ENCODE peak calls at places on chromosomes 11 and 22, in eight cellular contexts. One of them, this sample, is unnamed.

GRCh38 chr22:44957267-44957905 is 52.4 kb downstream of the PHF21B start:
- DNase-seq in ovary: no peak
- DNase-seq in right lobe of liver: no peak
- DNase-seq in heart left ventricle: no peak
- DNase-seq in body of pancreas: no peak
- DNase-seq in thyroid gland: no peak
- DNase-seq in IMR-90: peak
- DNase-seq in transverse colon: no peak
- DNase-seq in this sample: no peak

GRCh38 chr22:42562282-42562681 is 8.5 kb downstream of the SERHL2 start:
- DNase-seq in ovary: peak
- DNase-seq in right lobe of liver: no peak
- DNase-seq in heart left ventricle: no peak
- DNase-seq in body of pancreas: no peak
- DNase-seq in thyroid gland: no peak
- DNase-seq in IMR-90: no peak
- DNase-seq in transverse colon: no peak
- DNase-seq in this sample: no peak

GRCh38 chr11:110069158-110069737 is 23.9 kb upstream of the ZC3H12C start:
- DNase-seq in ovary: no peak
- DNase-seq in right lobe of liver: peak
- DNase-seq in heart left ventricle: peak
- DNase-seq in body of pancreas: peak
- DNase-seq in thyroid gland: peak
- DNase-seq in IMR-90: peak
- DNase-seq in transverse colon: peak
- DNase-seq in this sample: peak

GRCh38 chr11:34358258-34358665 is 452 bp upstream of the ABTB2 start:
- DNase-seq in ovary: peak
- DNase-seq in right lobe of liver: peak
- DNase-seq in heart left ventricle: peak
- DNase-seq in body of pancreas: peak
- DNase-seq in thyroid gland: peak
- DNase-seq in IMR-90: peak
- DNase-seq in transverse colon: peak
- DNase-seq in this sample: peak

GRCh38 chr22:39943366-39943765 is 16.8 kb upstream of the TMA7B start:
- DNase-seq in ovary: no peak
- DNase-seq in right lobe of liver: no peak
- DNase-seq in heart left ventricle: no peak
- DNase-seq in body of pancreas: no peak
- DNase-seq in thyroid gland: no peak
- DNase-seq in IMR-90: no peak
- DNase-seq in transverse colon: no peak
- DNase-seq in this sample: no peak

GRCh38 chr11:134576721-134577171 is 164.7 kb upstream of the B3GAT1 start:
- DNase-seq in ovary: no peak
- DNase-seq in right lobe of liver: no peak
- DNase-seq in heart left ventricle: no peak
- DNase-seq in body of pancreas: no peak
- DNase-seq in thyroid gland: no peak
- DNase-seq in IMR-90: no peak
- DNase-seq in transverse colon: no peak
- DNase-seq in this sample: peak

GRCh38 chr11:71946144-71946571 is 17.3 kb downstream of the RNF121 start:
- DNase-seq in ovary: no peak
- DNase-seq in right lobe of liver: no peak
- DNase-seq in heart left ventricle: no peak
- DNase-seq in body of pancreas: no peak
- DNase-seq in thyroid gland: no peak
- DNase-seq in IMR-90: peak
- DNase-seq in transverse colon: no peak
- DNase-seq in this sample: no peak

GRCh38 chr22:37971475-37972434 is 12.6 kb downstream of the SOX10 start:
- DNase-seq in ovary: no peak
- DNase-seq in right lobe of liver: no peak
- DNase-seq in heart left ventricle: no peak
- DNase-seq in body of pancreas: no peak
- DNase-seq in thyroid gland: no peak
- DNase-seq in IMR-90: no peak
- DNase-seq in transverse colon: no peak
- DNase-seq in this sample: no peak

GRCh38 chr11:90775573-90776165 is 552.8 kb upstream of the CHORDC1 start:
- DNase-seq in ovary: no peak
- DNase-seq in right lobe of liver: no peak
- DNase-seq in heart left ventricle: no peak
- DNase-seq in body of pancreas: no peak
- DNase-seq in thyroid gland: no peak
- DNase-seq in IMR-90: no peak
- DNase-seq in transverse colon: no peak
- DNase-seq in this sample: no peak

GRCh38 chr22:43241699-43242386 is 54.9 kb upstream of the TTLL12 start:
- DNase-seq in ovary: no peak
- DNase-seq in right lobe of liver: no peak
- DNase-seq in heart left ventricle: no peak
- DNase-seq in body of pancreas: no peak
- DNase-seq in thyroid gland: no peak
- DNase-seq in IMR-90: no peak
- DNase-seq in transverse colon: no peak
- DNase-seq in this sample: no peak

GRCh38 chr11:58057481-58057880 is 26.7 kb downstream of the OR6Q1 start:
- DNase-seq in ovary: no peak
- DNase-seq in right lobe of liver: no peak
- DNase-seq in heart left ventricle: no peak
- DNase-seq in body of pancreas: no peak
- DNase-seq in thyroid gland: no peak
- DNase-seq in IMR-90: peak
- DNase-seq in transverse colon: no peak
- DNase-seq in this sample: no peak

GRCh38 chr11:70660059-70660888 is 261.9 kb downstream of the CTTN start:
- DNase-seq in ovary: no peak
- DNase-seq in right lobe of liver: no peak
- DNase-seq in heart left ventricle: no peak
- DNase-seq in body of pancreas: no peak
- DNase-seq in thyroid gland: no peak
- DNase-seq in IMR-90: no peak
- DNase-seq in transverse colon: no peak
- DNase-seq in this sample: no peak

GRCh38 chr11:70662691-70663098 is 264.4 kb downstream of the CTTN start:
- DNase-seq in ovary: no peak
- DNase-seq in right lobe of liver: no peak
- DNase-seq in heart left ventricle: no peak
- DNase-seq in body of pancreas: no peak
- DNase-seq in thyroid gland: no peak
- DNase-seq in IMR-90: no peak
- DNase-seq in transverse colon: no peak
- DNase-seq in this sample: no peak

GRCh38 chr11:70661763-70662501 is 263.6 kb downstream of the CTTN start:
- DNase-seq in ovary: no peak
- DNase-seq in right lobe of liver: no peak
- DNase-seq in heart left ventricle: no peak
- DNase-seq in body of pancreas: no peak
- DNase-seq in thyroid gland: no peak
- DNase-seq in IMR-90: peak
- DNase-seq in transverse colon: no peak
- DNase-seq in this sample: no peak

GRCh38 chr11:70663815-70664214 is 265.5 kb downstream of the CTTN start:
- DNase-seq in ovary: no peak
- DNase-seq in right lobe of liver: no peak
- DNase-seq in heart left ventricle: no peak
- DNase-seq in body of pancreas: no peak
- DNase-seq in thyroid gland: no peak
- DNase-seq in IMR-90: no peak
- DNase-seq in transverse colon: no peak
- DNase-seq in this sample: no peak

DNA sequence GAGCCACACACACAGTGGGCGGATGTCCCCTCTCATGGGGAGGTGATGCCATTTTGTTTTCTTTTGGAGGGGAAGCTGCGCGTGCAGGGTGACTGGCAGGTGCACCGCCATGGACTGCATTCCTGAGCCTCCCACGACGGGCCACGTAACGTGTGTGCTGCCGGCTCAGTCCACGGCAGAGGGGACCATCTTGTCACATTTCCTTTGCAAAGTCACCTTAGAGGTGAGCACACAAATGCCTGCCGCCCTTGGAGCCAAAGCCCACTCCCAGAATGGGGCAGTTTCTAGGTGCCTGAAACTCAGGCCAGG is 262.5 kb downstream of the CTTN start:
- DNase-seq in ovary: no peak
- DNase-seq in right lobe of liver: no peak
- DNase-seq in heart left ventricle: no peak
- DNase-seq in body of pancreas: no peak
- DNase-seq in thyroid gland: no peak
- DNase-seq in IMR-90: no peak
- DNase-seq in transverse colon: no peak
- DNase-seq in this sample: no peak
- H3K4me3 ChIP-seq in ovary: no peak
- H3K4me3 ChIP-seq in right lobe of liver: no peak
- H3K4me3 ChIP-seq in heart left ventricle: no peak
- H3K4me3 ChIP-seq in body of pancreas: no peak
- H3K4me3 ChIP-seq in thyroid gland: no peak
- H3K4me3 ChIP-seq in IMR-90: no peak
- H3K4me3 ChIP-seq in transverse colon: no peak
- H3K4me3 ChIP-seq in this sample: no peak

GRCh38 chr22:47088480-47089145 is 326.2 kb downstream of the TBC1D22A start:
- DNase-seq in ovary: no peak
- DNase-seq in right lobe of liver: no peak
- DNase-seq in heart left ventricle: no peak
- DNase-seq in body of pancreas: no peak
- DNase-seq in thyroid gland: no peak
- DNase-seq in IMR-90: peak
- DNase-seq in transverse colon: no peak
- DNase-seq in this sample: no peak

GRCh38 chr22:47089374-47089773 is 326.9 kb downstream of the TBC1D22A start:
- DNase-seq in ovary: no peak
- DNase-seq in right lobe of liver: no peak
- DNase-seq in heart left ventricle: no peak
- DNase-seq in body of pancreas: no peak
- DNase-seq in thyroid gland: no peak
- DNase-seq in IMR-90: no peak
- DNase-seq in transverse colon: no peak
- DNase-seq in this sample: no peak

GRCh38 chr22:47084226-47084625 is 321.8 kb downstream of the TBC1D22A start:
- DNase-seq in ovary: no peak
- DNase-seq in right lobe of liver: no peak
- DNase-seq in heart left ventricle: no peak
- DNase-seq in body of pancreas: no peak
- DNase-seq in thyroid gland: peak
- DNase-seq in IMR-90: no peak
- DNase-seq in transverse colon: no peak
- DNase-seq in this sample: peak

GRCh38 chr22:47089796-47090460 is 327.5 kb downstream of the TBC1D22A start:
- DNase-seq in ovary: no peak
- DNase-seq in right lobe of liver: no peak
- DNase-seq in heart left ventricle: no peak
- DNase-seq in body of pancreas: no peak
- DNase-seq in thyroid gland: peak
- DNase-seq in IMR-90: no peak
- DNase-seq in transverse colon: no peak
- DNase-seq in this sample: no peak

DNA sequence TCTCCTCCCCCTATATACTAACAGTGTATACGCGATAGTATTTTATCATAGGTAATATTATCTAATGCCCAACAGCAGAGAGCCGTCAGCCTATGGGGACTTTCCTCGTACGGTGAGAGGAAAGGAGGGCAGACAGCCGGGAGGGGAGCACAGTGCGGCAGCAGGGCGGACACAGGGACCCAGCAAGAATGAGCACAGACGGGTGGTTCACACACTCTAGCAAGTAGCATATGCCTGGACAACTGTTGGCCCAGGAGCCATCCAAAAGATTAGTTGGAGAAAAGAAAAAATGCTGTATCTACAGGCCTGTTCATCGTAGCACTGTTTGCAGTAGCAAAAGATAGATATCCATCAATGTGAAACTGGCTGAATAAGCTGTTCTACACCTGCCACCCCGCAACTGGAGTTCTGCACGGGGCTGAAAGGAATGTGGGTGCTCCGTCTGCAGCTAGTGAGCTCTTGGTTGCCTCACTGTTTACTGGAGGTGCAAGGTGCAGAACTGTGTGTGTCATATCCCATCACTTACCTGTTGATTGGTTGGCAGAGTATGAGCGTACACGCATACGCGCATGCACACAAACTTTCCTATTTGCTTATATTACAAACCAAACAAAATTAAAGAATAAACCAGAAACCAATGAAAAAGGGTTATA is 324.3 kb downstream of the TBC1D22A start:
- DNase-seq in ovary: no peak
- DNase-seq in right lobe of liver: no peak
- DNase-seq in heart left ventricle: no peak
- DNase-seq in body of pancreas: peak
- DNase-seq in thyroid gland: no peak
- DNase-seq in IMR-90: no peak
- DNase-seq in transverse colon: no peak
- DNase-seq in this sample: peak
- TF ChIP-seq POLR2A in ovary: no peak
- TF ChIP-seq POLR2A in right lobe of liver: no peak
- TF ChIP-seq POLR2A in heart left ventricle: no peak
- TF ChIP-seq POLR2A in body of pancreas: peak
- TF ChIP-seq POLR2A in thyroid gland: no peak
- TF ChIP-seq POLR2A in IMR-90: no peak
- TF ChIP-seq POLR2A in transverse colon: no peak
- TF ChIP-seq POLR2A in this sample: no peak

GRCh38 chr11:9095421-9095820 is 4.0 kb upstream of the SCUBE2 start:
- DNase-seq in ovary: no peak
- DNase-seq in right lobe of liver: no peak
- DNase-seq in heart left ventricle: no peak
- DNase-seq in body of pancreas: no peak
- DNase-seq in thyroid gland: no peak
- DNase-seq in IMR-90: no peak
- DNase-seq in transverse colon: peak
- DNase-seq in this sample: no peak
- TF ChIP-seq CTCF in ovary: no peak
- TF ChIP-seq CTCF in right lobe of liver: no peak
- TF ChIP-seq CTCF in heart left ventricle: no peak
- TF ChIP-seq CTCF in body of pancreas: no peak
- TF ChIP-seq CTCF in thyroid gland: peak
- TF ChIP-seq CTCF in IMR-90: peak
- TF ChIP-seq CTCF in transverse colon: peak
- TF ChIP-seq CTCF in this sample: no peak

DNA sequence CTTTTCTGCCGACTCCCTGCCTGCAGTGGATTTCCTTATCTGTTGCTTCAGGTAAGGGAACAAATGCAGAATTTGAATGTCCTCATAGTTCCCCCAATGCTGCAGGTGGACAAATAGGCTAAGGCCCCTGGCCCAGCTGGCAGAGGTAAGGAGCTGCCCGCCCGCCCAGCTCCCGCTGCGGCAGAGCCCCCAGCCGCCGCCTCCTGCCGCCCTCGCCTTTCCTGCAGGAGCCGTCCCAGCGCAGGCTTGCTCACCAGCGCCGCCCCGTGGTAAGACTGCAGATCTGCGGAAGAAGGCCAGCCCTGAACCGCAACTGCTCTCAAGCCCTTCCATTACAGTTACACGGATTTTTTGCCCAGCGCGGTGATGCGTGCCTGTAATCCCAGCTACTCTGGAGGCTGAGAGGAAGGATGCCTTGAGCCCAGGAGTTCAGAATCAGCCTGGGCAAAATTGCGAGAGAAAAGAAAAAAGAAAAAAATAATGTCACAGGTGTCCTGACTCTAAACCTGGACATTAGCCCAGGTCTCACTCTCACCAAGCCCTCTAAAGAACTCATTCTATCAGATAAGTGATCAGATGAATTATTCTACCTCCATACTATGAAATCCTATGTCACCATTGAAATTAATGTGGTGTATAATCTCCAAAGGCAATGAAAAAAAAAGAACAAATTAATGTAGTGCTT is 51.2 kb upstream of the EMID1 start:
- DNase-seq in ovary: peak
- DNase-seq in right lobe of liver: peak
- DNase-seq in heart left ventricle: peak
- DNase-seq in body of pancreas: peak
- DNase-seq in thyroid gland: peak
- DNase-seq in IMR-90: peak
- DNase-seq in transverse colon: peak
- DNase-seq in this sample: peak
- H3K4me3 ChIP-seq in ovary: no peak
- H3K4me3 ChIP-seq in right lobe of liver: peak
- H3K4me3 ChIP-seq in heart left ventricle: peak
- H3K4me3 ChIP-seq in body of pancreas: no peak
- H3K4me3 ChIP-seq in thyroid gland: no peak
- H3K4me3 ChIP-seq in IMR-90: no peak
- H3K4me3 ChIP-seq in transverse colon: no peak
- H3K4me3 ChIP-seq in this sample: no peak

This sample was measured in lower leg skin.